ENCODE peak calls at places on chromosomes 4 and X, in four cellular contexts. One of them, this sample, is unnamed.

GRCh38 chrX:40897768-40898167 is 162.4 kb upstream of the MED14 start:
- DNase-seq in AG10803: no peak
- DNase-seq in CD8-positive, alpha-beta T cell: no peak
- DNase-seq in brain microvascular endothelial cell: no peak
- DNase-seq in this sample: no peak

GRCh38 chrX:115533485-115533884 is 27.5 kb upstream of the PLS3 start:
- DNase-seq in AG10803: peak
- DNase-seq in CD8-positive, alpha-beta T cell: no peak
- DNase-seq in brain microvascular endothelial cell: no peak
- DNase-seq in this sample: peak

GRCh38 chr4:184848510-184848909 is 22.7 kb upstream of the ACSL1 start:
- DNase-seq in AG10803: no peak
- DNase-seq in CD8-positive, alpha-beta T cell: no peak
- DNase-seq in brain microvascular endothelial cell: no peak
- DNase-seq in this sample: no peak

GRCh38 chr4:145230726-145231125 is 50.3 kb upstream of the OTUD4 start:
- DNase-seq in AG10803: peak
- DNase-seq in CD8-positive, alpha-beta T cell: no peak
- DNase-seq in brain microvascular endothelial cell: no peak
- DNase-seq in this sample: peak

GRCh38 chrX:130523460-130524394 is 121.9 kb downstream of the RBMX2 start:
- DNase-seq in AG10803: no peak
- DNase-seq in CD8-positive, alpha-beta T cell: no peak
- DNase-seq in brain microvascular endothelial cell: no peak
- DNase-seq in this sample: no peak

GRCh38 chrX:153226344-153227190 is 47.5 kb downstream of the MAGEA1 start:
- DNase-seq in AG10803: peak
- DNase-seq in CD8-positive, alpha-beta T cell: no peak
- DNase-seq in brain microvascular endothelial cell: peak
- DNase-seq in this sample: no peak

GRCh38 chr4:114043116-114043515 is 63.7 kb upstream of the ARSJ start:
- DNase-seq in AG10803: no peak
- DNase-seq in CD8-positive, alpha-beta T cell: no peak
- DNase-seq in brain microvascular endothelial cell: no peak
- DNase-seq in this sample: no peak

GRCh38 chr4:4780634-4781287 is 78.7 kb upstream of the MSX1 start:
- DNase-seq in AG10803: peak
- DNase-seq in CD8-positive, alpha-beta T cell: no peak
- DNase-seq in brain microvascular endothelial cell: peak
- DNase-seq in this sample: peak

GRCh38 chrX:21479695-21480280 is 105.6 kb downstream of the CNKSR2 start:
- DNase-seq in AG10803: peak
- DNase-seq in CD8-positive, alpha-beta T cell: no peak
- DNase-seq in brain microvascular endothelial cell: peak
- DNase-seq in this sample: peak

GRCh38 chrX:15769300-15769954 is 20.9 kb upstream of the ZRSR2 start:
- DNase-seq in AG10803: peak
- DNase-seq in CD8-positive, alpha-beta T cell: no peak
- DNase-seq in brain microvascular endothelial cell: no peak
- DNase-seq in this sample: no peak

GRCh38 chrX:150694738-150695410 is 1.7 kb downstream of the MTMR1 start:
- DNase-seq in AG10803: no peak
- DNase-seq in CD8-positive, alpha-beta T cell: no peak
- DNase-seq in brain microvascular endothelial cell: no peak
- DNase-seq in this sample: no peak

GRCh38 chr4:118783887-118784286 is 52.0 kb downstream of the SEC24D start:
- DNase-seq in AG10803: peak
- DNase-seq in CD8-positive, alpha-beta T cell: no peak
- DNase-seq in brain microvascular endothelial cell: peak
- DNase-seq in this sample: no peak

GRCh38 chr4:27692098-27692679 is 831.5 kb downstream of the STIM2 start:
- DNase-seq in AG10803: peak
- DNase-seq in CD8-positive, alpha-beta T cell: no peak
- DNase-seq in brain microvascular endothelial cell: peak
- DNase-seq in this sample: no peak

GRCh38 chr4:136861081-136861480 is 671.2 kb downstream of the PCDH18 start:
- DNase-seq in AG10803: no peak
- DNase-seq in CD8-positive, alpha-beta T cell: no peak
- DNase-seq in brain microvascular endothelial cell: no peak
- DNase-seq in this sample: no peak

GRCh38 chrX:36908801-36909403 is 99.3 kb upstream of the FAM47C start:
- DNase-seq in AG10803: peak
- DNase-seq in CD8-positive, alpha-beta T cell: no peak
- DNase-seq in brain microvascular endothelial cell: no peak
- DNase-seq in this sample: no peak

GRCh38 chr4:17636696-17637351 is 22.4 kb downstream of the MED28 start:
- DNase-seq in AG10803: peak
- DNase-seq in CD8-positive, alpha-beta T cell: peak
- DNase-seq in brain microvascular endothelial cell: peak
- DNase-seq in this sample: no peak

GRCh38 chr4:2457481-2458295 is 11.2 kb upstream of the RNF4 start:
- DNase-seq in AG10803: no peak
- DNase-seq in CD8-positive, alpha-beta T cell: no peak
- DNase-seq in brain microvascular endothelial cell: no peak
- DNase-seq in this sample: no peak

GRCh38 chr4:52843958-52844357 is 18.2 kb upstream of the RASL11B start:
- DNase-seq in AG10803: no peak
- DNase-seq in CD8-positive, alpha-beta T cell: no peak
- DNase-seq in brain microvascular endothelial cell: no peak
- DNase-seq in this sample: no peak

GRCh38 chr4:1246901-1247810 is 1.8 kb downstream of the CTBP1 start:
- DNase-seq in AG10803: no peak
- DNase-seq in CD8-positive, alpha-beta T cell: no peak
- DNase-seq in brain microvascular endothelial cell: no peak
- DNase-seq in this sample: no peak

GRCh38 chrX:142686206-142686605 is 339.5 kb upstream of the SPANXN4 start:
- DNase-seq in AG10803: no peak
- DNase-seq in CD8-positive, alpha-beta T cell: no peak
- DNase-seq in brain microvascular endothelial cell: no peak
- DNase-seq in this sample: no peak

GRCh38 chr4:148574502-148574901 is 132.3 kb upstream of the NR3C2 start:
- DNase-seq in AG10803: peak
- DNase-seq in CD8-positive, alpha-beta T cell: no peak
- DNase-seq in brain microvascular endothelial cell: peak
- DNase-seq in this sample: no peak

GRCh38 chr4:61630548-61630947 is 430.4 kb downstream of the ADGRL3 start:
- DNase-seq in AG10803: no peak
- DNase-seq in CD8-positive, alpha-beta T cell: no peak
- DNase-seq in brain microvascular endothelial cell: no peak
- DNase-seq in this sample: no peak

GRCh38 chr4:38268837-38269236 is 308.6 kb downstream of the PTTG2 start:
- DNase-seq in AG10803: no peak
- DNase-seq in CD8-positive, alpha-beta T cell: no peak
- DNase-seq in brain microvascular endothelial cell: no peak
- DNase-seq in this sample: no peak

GRCh38 chrX:21943460-21944135 is 3.1 kb downstream of the SMS start:
- DNase-seq in AG10803: peak
- DNase-seq in CD8-positive, alpha-beta T cell: no peak
- DNase-seq in brain microvascular endothelial cell: peak
- DNase-seq in this sample: peak

GRCh38 chrX:111151764-111152163 is 55.8 kb downstream of the PAK3 start:
- DNase-seq in AG10803: no peak
- DNase-seq in CD8-positive, alpha-beta T cell: no peak
- DNase-seq in brain microvascular endothelial cell: no peak
- DNase-seq in this sample: no peak

GRCh38 chr4:151882072-151882803 is 121.4 kb upstream of the GATB start:
- DNase-seq in AG10803: no peak
- DNase-seq in CD8-positive, alpha-beta T cell: no peak
- DNase-seq in brain microvascular endothelial cell: no peak
- DNase-seq in this sample: no peak

GRCh38 chr4:114077610-114078009 is 98.2 kb upstream of the ARSJ start:
- DNase-seq in AG10803: peak
- DNase-seq in CD8-positive, alpha-beta T cell: no peak
- DNase-seq in brain microvascular endothelial cell: peak
- DNase-seq in this sample: peak

DNA sequence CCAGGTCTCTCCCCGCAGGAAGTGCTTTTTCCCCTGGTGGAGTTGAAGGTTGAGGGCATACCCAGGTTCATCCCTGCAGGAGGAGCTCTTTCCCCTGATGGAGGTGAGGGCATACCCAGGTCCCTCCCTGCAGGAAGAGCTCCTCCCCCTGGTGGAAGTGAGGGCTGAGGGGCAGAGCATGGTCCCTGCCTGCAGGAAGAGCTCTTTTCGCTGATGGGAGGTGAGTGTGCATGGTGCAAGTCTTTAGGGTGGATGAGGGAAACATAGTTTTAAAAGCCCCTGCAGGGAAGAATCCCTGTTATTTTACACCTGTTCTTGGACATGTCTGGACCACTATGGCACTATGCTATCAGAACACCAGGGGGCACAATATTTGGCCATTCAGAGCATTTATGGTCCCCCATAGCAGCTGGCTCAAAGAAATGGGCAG is 43.7 kb upstream of the PUDP start:
- DNase-seq in AG10803: no peak
- DNase-seq in CD8-positive, alpha-beta T cell: no peak
- DNase-seq in brain microvascular endothelial cell: no peak
- DNase-seq in this sample: no peak
- TF ChIP-seq CTCF in AG10803: no peak
- TF ChIP-seq CTCF in CD8-positive, alpha-beta T cell: no peak
- TF ChIP-seq CTCF in brain microvascular endothelial cell: peak
- TF ChIP-seq CTCF in this sample: no peak

GRCh38 chr4:102829803-102830202 is 2.5 kb upstream of the UBE2D3 start:
- DNase-seq in AG10803: no peak
- DNase-seq in CD8-positive, alpha-beta T cell: no peak
- DNase-seq in brain microvascular endothelial cell: no peak
- DNase-seq in this sample: no peak
- H3K4me3 ChIP-seq in AG10803: no peak
- H3K4me3 ChIP-seq in CD8-positive, alpha-beta T cell: no peak
- H3K4me3 ChIP-seq in brain microvascular endothelial cell: no peak
- H3K4me3 ChIP-seq in this sample: no peak

GRCh38 chr4:166091146-166091545 is 218.1 kb downstream of the TLL1 start:
- DNase-seq in AG10803: no peak
- DNase-seq in CD8-positive, alpha-beta T cell: no peak
- DNase-seq in brain microvascular endothelial cell: no peak
- DNase-seq in this sample: no peak
- TF ChIP-seq CTCF in AG10803: no peak
- TF ChIP-seq CTCF in CD8-positive, alpha-beta T cell: no peak
- TF ChIP-seq CTCF in brain microvascular endothelial cell: no peak
- TF ChIP-seq CTCF in this sample: no peak

DNA sequence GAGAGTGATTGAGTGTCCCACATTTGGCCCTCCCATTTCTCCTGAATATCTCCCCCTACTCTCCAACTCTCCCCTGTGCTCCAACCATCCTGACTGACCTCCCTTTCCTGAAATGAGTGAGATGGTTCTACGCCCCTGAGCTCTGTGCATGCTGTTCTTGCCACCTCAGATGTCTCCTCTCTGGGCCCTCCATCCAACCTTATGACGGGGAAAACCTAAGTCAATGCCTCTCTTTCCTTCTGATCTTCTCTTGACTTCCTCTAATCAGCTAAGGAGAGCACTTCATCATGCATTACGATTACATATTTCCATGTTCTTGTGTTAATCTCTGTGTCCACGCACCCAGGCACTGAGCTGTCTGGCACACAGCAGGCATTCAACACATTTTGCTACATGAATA is 1.1 kb upstream of the TNIP3 start:
- DNase-seq in AG10803: no peak
- DNase-seq in CD8-positive, alpha-beta T cell: no peak
- DNase-seq in brain microvascular endothelial cell: no peak
- DNase-seq in this sample: no peak
- H3K4me3 ChIP-seq in AG10803: no peak
- H3K4me3 ChIP-seq in CD8-positive, alpha-beta T cell: no peak
- H3K4me3 ChIP-seq in brain microvascular endothelial cell: no peak
- H3K4me3 ChIP-seq in this sample: no peak

GRCh38 chrX:47093860-47094259 is 15.6 kb downstream of the RGN start:
- DNase-seq in AG10803: no peak
- DNase-seq in CD8-positive, alpha-beta T cell: no peak
- DNase-seq in brain microvascular endothelial cell: no peak
- DNase-seq in this sample: no peak

GRCh38 chrX:47091149-47091775 is 13.0 kb downstream of the RGN start:
- DNase-seq in AG10803: peak
- DNase-seq in CD8-positive, alpha-beta T cell: no peak
- DNase-seq in brain microvascular endothelial cell: no peak
- DNase-seq in this sample: no peak

GRCh38 chrX:47097018-47097417 is 18.8 kb downstream of the RGN start:
- DNase-seq in AG10803: no peak
- DNase-seq in CD8-positive, alpha-beta T cell: no peak
- DNase-seq in brain microvascular endothelial cell: no peak
- DNase-seq in this sample: no peak

GRCh38 chrX:47098746-47099145 is 20.5 kb downstream of the RGN start:
- DNase-seq in AG10803: no peak
- DNase-seq in CD8-positive, alpha-beta T cell: no peak
- DNase-seq in brain microvascular endothelial cell: no peak
- DNase-seq in this sample: no peak

GRCh38 chrX:47093248-47093647 is 15.0 kb downstream of the RGN start:
- DNase-seq in AG10803: peak
- DNase-seq in CD8-positive, alpha-beta T cell: no peak
- DNase-seq in brain microvascular endothelial cell: peak
- DNase-seq in this sample: no peak
- TF ChIP-seq CTCF in AG10803: peak
- TF ChIP-seq CTCF in CD8-positive, alpha-beta T cell: peak
- TF ChIP-seq CTCF in brain microvascular endothelial cell: peak
- TF ChIP-seq CTCF in this sample: peak

GRCh38 chr4:74056858-74057562 is 18.5 kb upstream of the CXCL3 start:
- DNase-seq in AG10803: peak
- DNase-seq in CD8-positive, alpha-beta T cell: no peak
- DNase-seq in brain microvascular endothelial cell: peak
- DNase-seq in this sample: peak
- H3K4me3 ChIP-seq in AG10803: no peak
- H3K4me3 ChIP-seq in CD8-positive, alpha-beta T cell: no peak
- H3K4me3 ChIP-seq in brain microvascular endothelial cell: no peak
- H3K4me3 ChIP-seq in this sample: no peak

DNA sequence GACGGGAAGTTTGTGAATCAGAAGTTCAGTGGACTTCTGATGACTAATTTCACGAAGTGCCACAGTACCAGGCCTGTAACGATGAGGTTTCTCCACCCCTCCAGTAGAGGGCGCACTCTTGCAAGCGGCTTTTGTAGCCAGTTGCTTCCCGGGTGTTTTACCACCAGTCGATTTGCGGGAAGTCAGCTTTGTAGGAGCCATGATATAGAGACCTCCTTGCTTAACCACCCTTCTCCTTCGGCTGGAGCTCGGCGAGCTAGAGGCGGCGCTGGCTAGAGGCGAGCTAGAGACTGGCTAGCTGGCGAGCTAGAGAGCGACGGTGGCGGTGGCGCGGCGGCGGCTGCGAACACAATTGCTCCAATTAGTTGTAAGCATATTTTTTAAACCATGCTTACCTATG is 72.0 kb downstream of the IL1RAPL1 start:
- DNase-seq in AG10803: no peak
- DNase-seq in CD8-positive, alpha-beta T cell: no peak
- DNase-seq in brain microvascular endothelial cell: no peak
- DNase-seq in this sample: no peak
- TF ChIP-seq CTCF in AG10803: no peak
- TF ChIP-seq CTCF in CD8-positive, alpha-beta T cell: no peak
- TF ChIP-seq CTCF in brain microvascular endothelial cell: peak
- TF ChIP-seq CTCF in this sample: no peak

This sample was measured in AG04449.